ENCODE peak calls at places on chromosomes 1 and 21, in four cellular contexts. H, G, T and I are unnamed samples.

GRCh38 chr21:25506268-25506667 is 101.0 kb downstream of the MRPL39 start:
- DNase-seq in H (no peak), G (no peak), T (no peak), I (no peak)

GRCh38 chr1:17661546-17662157 is 93.5 kb upstream of the ACTL8 start:
- DNase-seq in H (no peak), G (peak), T (peak), I (peak)

GRCh38 chr1:234743866-234744581 is 134.0 kb upstream of the IRF2BP2 start:
- DNase-seq in H (no peak), G (no peak), T (no peak), I (peak)

GRCh38 chr1:10691740-10692125 is 104.7 kb downstream of the CASZ1 start:
- DNase-seq in H (no peak), G (no peak), T (no peak), I (no peak)

GRCh38 chr1:29152046-29152805 is 28.5 kb upstream of the TMEM200B start:
- DNase-seq in H (no peak), G (no peak), T (no peak), I (no peak)

GRCh38 chr1:28417441-28418277 is 48.1 kb downstream of the PHACTR4 start:
- DNase-seq in H (no peak), G (no peak), T (no peak), I (no peak)

GRCh38 chr1:211305044-211305443 is 21.6 kb upstream of the TRAF5 start:
- DNase-seq in H (no peak), G (no peak), T (no peak), I (no peak)

GRCh38 chr21:45855248-45855801 is 126.2 kb upstream of the COL6A1 start:
- DNase-seq in H (no peak), G (no peak), T (no peak), I (no peak)

GRCh38 chr1:244236101-244236500 is 185.0 kb downstream of the ZBTB18 start:
- DNase-seq in H (no peak), G (no peak), T (peak), I (no peak)

GRCh38 chr1:181089017-181089776 is 697 bp downstream of the IER5 start:
- DNase-seq in H (no peak), G (peak), T (no peak), I (no peak)

GRCh38 chr1:35936828-35937227 is 5.9 kb downstream of the AGO3 start:
- DNase-seq in H (no peak), G (no peak), T (no peak), I (no peak)

GRCh38 chr1:211734359-211734758 is 58.9 kb upstream of the NEK2 start:
- DNase-seq in H (no peak), G (no peak), T (no peak), I (no peak)

GRCh38 chr1:176897350-176898236 is 266.9 kb downstream of the ASTN1 start:
- DNase-seq in H (no peak), G (peak), T (peak), I (peak)

GRCh38 chr1:110798691-110799256 is 74.2 kb upstream of the CD53 start:
- DNase-seq in H (no peak), G (no peak), T (no peak), I (no peak)

GRCh38 chr1:155858805-155859233 is 548 bp upstream of the SYT11 start:
- DNase-seq in H (no peak), G (no peak), T (no peak), I (no peak)

GRCh38 chr1:236862615-236863211 is 67.6 kb downstream of the MTR start:
- DNase-seq in H (no peak), G (no peak), T (peak), I (no peak)

GRCh38 chr21:32624726-32625125 is 12.5 kb upstream of the CFAP298 start:
- DNase-seq in H (no peak), G (no peak), T (no peak), I (no peak)

GRCh38 chr1:113123737-113124136 is 50.7 kb downstream of the LRIG2 start:
- DNase-seq in H (no peak), G (no peak), T (no peak), I (no peak)

GRCh38 chr1:9792156-9793042 is 31.4 kb downstream of the CLSTN1 start:
- DNase-seq in H (no peak), G (peak), T (no peak), I (peak)

GRCh38 chr1:201399352-201400126 is 415 bp upstream of the LAD1 start:
- DNase-seq in H (no peak), G (peak), T (peak), I (peak)

GRCh38 chr1:10251325-10252103 is 41.1 kb downstream of the KIF1B start:
- DNase-seq in H (no peak), G (no peak), T (no peak), I (no peak)

GRCh38 chr1:234957330-234958065 is 171.1 kb downstream of the TOMM20 start:
- DNase-seq in H (no peak), G (peak), T (peak), I (peak)

GRCh38 chr1:211606914-211607751 is 28.2 kb upstream of the SLC30A1 start:
- DNase-seq in H (peak), G (peak), T (no peak), I (no peak)

GRCh38 chr1:32031578-32032286 is 18.1 kb downstream of the KHDRBS1 start:
- DNase-seq in H (no peak), G (no peak), T (no peak), I (no peak)

GRCh38 chr1:2422523-2422922 is 10.2 kb upstream of the PEX10 start:
- DNase-seq in H (no peak), G (no peak), T (no peak), I (no peak)

GRCh38 chr1:18693256-18694098 is 62.8 kb downstream of the PAX7 start:
- DNase-seq in H (no peak), G (peak), T (no peak), I (peak)

GRCh38 chr1:11023201-11023600 is 10.7 kb downstream of the TARDBP start:
- DNase-seq in H (no peak), G (no peak), T (no peak), I (no peak)

GRCh38 chr1:165235777-165236285 is 120.7 kb downstream of the LMX1A start:
- DNase-seq in H (no peak), G (no peak), T (no peak), I (peak)

GRCh38 chr1:53350853-53351767 is 23.2 kb upstream of the LRP8 start:
- DNase-seq in H (no peak), G (no peak), T (no peak), I (no peak)

GRCh38 chr1:237492359-237492758 is 398.4 kb downstream of the ZP4 start:
- DNase-seq in H (no peak), G (no peak), T (no peak), I (peak)

GRCh38 chr1:219206350-219206749 is 32.7 kb downstream of the LYPLAL1 start:
- DNase-seq in H (no peak), G (no peak), T (no peak), I (no peak)

GRCh38 chr1:104646233-104646632 is 896.5 kb downstream of the AMY1C start:
- DNase-seq in H (no peak), G (no peak), T (no peak), I (no peak)

GRCh38 chr1:1353389-1354151 is 4.4 kb upstream of the DVL1 start:
- DNase-seq in H (no peak), G (no peak), T (no peak), I (peak)

GRCh38 chr1:221031015-221031889 is 152.0 kb downstream of the HLX start:
- DNase-seq in H (no peak), G (peak), T (no peak), I (no peak)
- TF ChIP-seq CREM in H (no peak), G (no peak), T (no peak), I (no peak)

GRCh38 chr1:204791453-204792366 is 79.0 kb upstream of the NFASC start:
- DNase-seq in H (no peak), G (peak), T (peak), I (peak)
- TF ChIP-seq CREM in H (no peak), G (no peak), T (no peak), I (no peak)

DNA sequence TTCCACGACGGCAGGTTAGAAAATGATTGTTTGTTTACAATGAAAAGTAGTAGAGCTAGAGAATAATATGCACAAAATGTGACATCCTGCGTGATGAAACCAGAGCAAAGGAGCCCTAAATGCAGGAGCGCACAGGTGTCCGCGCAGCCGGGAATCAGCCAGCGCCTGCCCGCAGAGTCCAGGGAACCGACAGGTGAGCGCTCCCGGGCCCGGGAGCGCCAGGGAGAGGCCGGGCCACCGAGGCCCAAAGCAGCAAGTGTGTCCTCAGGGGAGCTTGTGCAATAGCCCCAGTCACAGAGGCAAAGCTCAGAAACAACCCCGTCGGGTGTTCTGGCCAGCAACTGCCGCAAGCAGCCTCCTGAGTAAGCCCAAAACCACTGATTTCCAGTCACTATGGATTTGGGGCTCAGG is 789 bp upstream of the GALE start:
- DNase-seq in H (no peak), G (no peak), T (no peak), I (peak)
- TF ChIP-seq CREM in H (no peak), G (no peak), T (no peak), I (no peak)

GRCh38 chr1:220815409-220815808 is 28.7 kb downstream of the MTARC1 start:
- DNase-seq in H (no peak), G (no peak), T (no peak), I (no peak)

GRCh38 chr1:220812308-220812707 is 25.6 kb downstream of the MTARC1 start:
- DNase-seq in H (no peak), G (no peak), T (no peak), I (no peak)

GRCh38 chr1:220811695-220812094 is 25.0 kb downstream of the MTARC1 start:
- DNase-seq in H (no peak), G (no peak), T (no peak), I (no peak)

GRCh38 chr1:220810963-220811362 is 24.2 kb downstream of the MTARC1 start:
- DNase-seq in H (no peak), G (no peak), T (no peak), I (no peak)

DNA sequence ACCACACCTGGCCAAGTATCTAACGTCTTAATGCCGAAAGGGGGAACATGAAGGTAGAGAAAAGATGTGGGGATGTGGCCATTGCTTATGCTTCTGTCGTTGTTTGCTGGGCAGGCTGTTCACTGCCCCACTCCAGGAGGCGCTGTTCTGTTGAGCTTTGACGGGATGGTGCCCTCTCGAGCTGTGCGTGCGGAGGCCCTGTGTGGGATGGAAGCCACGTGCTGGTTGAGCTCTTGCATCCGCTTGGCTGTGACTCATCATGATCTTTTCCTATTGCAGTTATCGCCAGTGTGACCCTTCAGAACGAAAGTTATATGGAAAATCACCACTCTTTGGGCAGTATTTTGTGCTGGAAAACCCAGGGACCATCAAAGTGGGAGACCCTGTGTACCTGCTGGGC is 26.3 kb downstream of the MTARC1 start:
- DNase-seq in H (no peak), G (peak), T (no peak), I (peak)
- TF ChIP-seq CREM in H (no peak), G (no peak), T (no peak), I (no peak)

DNA sequence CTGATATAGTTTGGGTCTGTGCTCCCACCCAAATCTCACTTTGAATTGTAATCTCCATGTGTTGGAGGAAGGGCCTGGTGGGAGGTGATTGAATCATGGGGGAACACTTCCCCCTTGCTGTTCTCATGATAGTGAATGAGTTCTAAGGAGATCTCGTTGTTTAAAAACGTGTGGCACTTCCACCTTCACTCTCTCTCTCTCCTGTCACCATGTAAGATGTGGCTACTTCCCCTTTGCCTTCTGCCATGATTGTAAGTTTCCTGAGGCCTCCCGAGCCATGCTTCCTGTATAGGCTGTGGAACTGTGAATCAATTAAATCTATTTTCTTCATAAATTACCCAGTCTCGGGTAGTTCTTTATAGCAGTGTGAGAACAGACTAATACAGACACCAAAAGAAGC is 40.4 kb downstream of the FRRS1 start:
- DNase-seq in H (no peak), G (no peak), T (no peak), I (no peak)
- TF ChIP-seq CREM in H (no peak), G (no peak), T (no peak), I (no peak)

GRCh38 chr1:224432141-224432540 is 2.5 kb downstream of the WDR26 start:
- DNase-seq in H (no peak), G (no peak), T (no peak), I (no peak)

GRCh38 chr1:224430511-224431113 is 4.0 kb downstream of the WDR26 start:
- DNase-seq in H (no peak), G (peak), T (peak), I (no peak)

GRCh38 chr1:224433041-224433670 is 1.4 kb downstream of the WDR26 start:
- DNase-seq in H (no peak), G (peak), T (no peak), I (no peak)

GRCh38 chr1:224432672-224433040 is 1.9 kb downstream of the WDR26 start:
- DNase-seq in H (no peak), G (peak), T (no peak), I (no peak)

DNA sequence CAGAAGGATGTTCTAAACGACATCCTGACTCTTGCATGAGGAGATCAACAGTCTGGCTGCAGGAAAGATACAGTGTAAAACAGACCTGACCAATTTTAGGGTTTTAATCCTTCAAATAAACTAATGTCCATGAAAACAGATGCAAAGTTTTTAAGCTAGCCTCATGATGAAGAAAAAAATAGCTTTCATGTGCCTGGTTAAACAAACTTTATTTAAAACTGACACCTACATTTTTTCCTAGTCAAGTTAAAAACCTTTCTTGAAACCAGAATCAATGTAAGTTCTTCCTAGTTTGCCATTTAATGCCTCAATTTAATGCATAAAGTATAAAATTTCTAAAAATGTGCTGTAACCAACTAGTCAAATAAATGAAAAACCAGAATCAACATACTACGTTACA is 2.9 kb downstream of the WDR26 start:
- DNase-seq in H (no peak), G (no peak), T (no peak), I (no peak)
- TF ChIP-seq CREM in H (no peak), G (no peak), T (no peak), I (no peak)

GRCh38 chr21:41280115-41280919 is 36.3 kb upstream of the FAM3B start:
- DNase-seq in H (no peak), G (no peak), T (no peak), I (no peak)

GRCh38 chr21:41282412-41282811 is 34.2 kb upstream of the FAM3B start:
- DNase-seq in H (no peak), G (no peak), T (no peak), I (no peak)

GRCh38 chr21:41283211-41283818 is 33.3 kb upstream of the FAM3B start:
- DNase-seq in H (peak), G (peak), T (peak), I (peak)
- TF ChIP-seq CREM in H (no peak), G (no peak), T (no peak), I (no peak)